ENCODE peak calls at places on chromosomes 12 and 14, in six cellular contexts. X is SK-N-MC, M is fibroblast of lung, B is MM.1S, G is HCT116, I is mammary epithelial cell. O is an unnamed sample.

GRCh38 chr14:71324767-71325272 is 417.6 kb downstream of the PCNX1 start:
- DNase-seq in X (peak; percentile 86), M (no peak), B (no peak), G (no peak), I (peak; percentile 24), O (peak; percentile 66)

GRCh38 chr14:71240866-71241520 is 333.7 kb downstream of the PCNX1 start:
- DNase-seq in X (no peak), M (no peak), B (no peak), G (no peak), I (peak; percentile 51), O (no peak)

GRCh38 chr14:95832012-95832411 is 44.6 kb upstream of the TUNAR start:
- DNase-seq in X (no peak), M (no peak), B (no peak), G (no peak), I (no peak), O (peak; percentile 33)

GRCh38 chr14:41830679-41831078 is 224.0 kb downstream of the LRFN5 start:
- DNase-seq in X (no peak), M (peak; percentile 96), B (no peak), G (no peak), I (peak; percentile 60), O (peak; percentile 30)

GRCh38 chr12:65779091-65779642 is 45.1 kb upstream of the HMGA2 start:
- DNase-seq in X (no peak), M (peak; percentile 43), B (no peak), G (peak; percentile 54), I (peak; percentile 45), O (peak; percentile 88)

GRCh38 chr14:54806616-54807015 is 96.0 kb downstream of the GCH1 start:
- DNase-seq in X (no peak), M (no peak), B (no peak), G (no peak), I (no peak), O (no peak)

GRCh38 chr14:65054471-65055085 is 47.7 kb downstream of the MAX start:
- DNase-seq in X (no peak), M (no peak), B (no peak), G (no peak), I (no peak), O (peak; percentile 34)

GRCh38 chr14:54229136-54229535 is 167.7 kb upstream of the CDKN3 start:
- DNase-seq in X (no peak), M (peak; percentile 20), B (no peak), G (no peak), I (no peak), O (no peak)

GRCh38 chr12:104957388-104958008 is 592 bp downstream of the SLC41A2 start:
- DNase-seq in X (no peak), M (no peak), B (peak; percentile 39), G (no peak), I (no peak), O (peak; percentile 63)

GRCh38 chr12:130664252-130664651 is 51.8 kb downstream of the RIMBP2 start:
- DNase-seq in X (no peak), M (no peak), B (no peak), G (no peak), I (no peak), O (no peak)

GRCh38 chr12:111443586-111443985 is 37.9 kb downstream of the SH2B3 start:
- DNase-seq in X (no peak), M (no peak), B (no peak), G (no peak), I (peak; percentile 78), O (no peak)

GRCh38 chr12:45379261-45379660 is 163.4 kb downstream of the ANO6 start:
- DNase-seq in X (no peak), M (peak; percentile 61), B (no peak), G (peak; percentile 3), I (peak; percentile 68), O (no peak)

GRCh38 chr12:45216297-45216982 is 545 bp downstream of the ANO6 start:
- DNase-seq in X (no peak), M (peak; percentile 48), B (peak; percentile 51), G (no peak), I (peak; percentile 56), O (peak; percentile 84)

GRCh38 chr14:53209370-53209769 is 56.2 kb upstream of the DDHD1 start:
- DNase-seq in X (no peak), M (peak; percentile 78), B (no peak), G (no peak), I (no peak), O (no peak)

GRCh38 chr12:45324391-45324790 is 108.5 kb downstream of the ANO6 start:
- DNase-seq in X (no peak), M (no peak), B (no peak), G (no peak), I (no peak), O (no peak)

GRCh38 chr12:126480396-126480795 is 1415.2 kb downstream of the AACS start:
- DNase-seq in X (no peak), M (no peak), B (no peak), G (no peak), I (no peak), O (peak; percentile 53)

GRCh38 chr12:108120863-108121165 is 8.3 kb upstream of the WSCD2 start:
- DNase-seq in X (no peak), M (no peak), B (no peak), G (no peak), I (no peak), O (no peak)

GRCh38 chr14:36052063-36052462 is 124.5 kb downstream of the PTCSC3 start:
- DNase-seq in X (no peak), M (no peak), B (no peak), G (no peak), I (no peak), O (no peak)

GRCh38 chr14:93787465-93788306 is 599 bp downstream of the PRIMA1 start:
- DNase-seq in X (no peak), M (no peak), B (no peak), G (no peak), I (no peak), O (peak; percentile 83)
- TF ChIP-seq EZH2 in X (no peak), M (no peak), B (no peak), G (no peak), I (no peak), O (peak; percentile 40)

GRCh38 chr12:54015210-54015931 is 6.6 kb downstream of the HOXC8 start:
- DNase-seq in X (no peak), M (no peak), B (no peak), G (no peak), I (no peak), O (no peak)

GRCh38 chr12:54016478-54016964 is 7.7 kb downstream of the HOXC8 start:
- DNase-seq in X (no peak), M (peak; percentile 23), B (no peak), G (no peak), I (peak; percentile 74), O (no peak)

GRCh38 chr12:54016051-54016450 is 7.3 kb downstream of the HOXC8 start:
- DNase-seq in X (no peak), M (no peak), B (no peak), G (no peak), I (no peak), O (no peak)

GRCh38 chr12:54012631-54013398 is 4.0 kb downstream of the HOXC8 start:
- DNase-seq in X (no peak), M (no peak), B (no peak), G (no peak), I (no peak), O (no peak)

DNA sequence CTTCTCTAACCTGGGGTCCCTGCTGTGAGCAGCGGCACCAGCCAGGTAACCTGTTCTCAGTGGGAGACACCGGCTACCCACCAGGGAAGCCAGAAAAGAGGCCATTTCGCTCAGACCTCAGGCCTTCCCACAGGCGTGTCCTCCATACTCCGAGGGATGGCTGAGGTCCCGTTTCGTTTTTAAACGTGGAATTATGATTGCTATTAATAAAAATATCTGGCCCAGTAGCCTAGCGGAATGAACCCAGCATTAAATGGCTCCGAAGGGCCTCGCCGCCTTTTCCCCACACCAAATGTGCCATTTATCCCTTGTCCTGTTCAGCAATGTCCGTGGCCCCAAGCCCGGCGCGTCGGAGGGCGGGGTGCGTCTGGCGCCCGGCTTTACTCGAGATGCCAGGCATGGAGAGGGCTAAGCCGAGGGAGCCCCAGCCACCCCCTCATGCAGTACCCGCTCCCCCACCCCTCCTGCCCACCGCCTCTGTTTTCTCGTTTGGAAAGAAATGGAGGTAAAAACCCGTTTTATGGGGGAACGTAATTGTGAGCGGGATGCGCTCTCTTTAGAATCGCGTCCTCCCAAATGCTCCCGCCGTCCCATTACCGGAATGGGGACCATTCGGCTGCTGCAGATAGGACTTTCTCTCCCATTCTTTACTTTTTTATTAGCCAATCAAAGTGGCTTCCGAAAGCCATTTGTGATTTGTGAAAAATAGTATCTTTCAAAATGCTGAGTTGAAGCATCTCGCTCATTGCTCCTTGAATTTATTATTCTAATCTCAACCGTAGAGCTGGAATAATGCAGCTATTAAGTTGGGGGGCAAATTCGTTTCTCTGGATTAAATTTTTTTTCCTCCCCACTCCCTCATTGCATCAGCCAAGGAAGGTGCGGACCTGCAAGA is 5.8 kb downstream of the HOXC8 start:
- DNase-seq in X (no peak), M (no peak), B (no peak), G (no peak), I (no peak), O (no peak)
- TF ChIP-seq EZH2 in X (no peak), M (peak; percentile 68), B (no peak), G (no peak), I (no peak), O (peak; percentile 90)

DNA sequence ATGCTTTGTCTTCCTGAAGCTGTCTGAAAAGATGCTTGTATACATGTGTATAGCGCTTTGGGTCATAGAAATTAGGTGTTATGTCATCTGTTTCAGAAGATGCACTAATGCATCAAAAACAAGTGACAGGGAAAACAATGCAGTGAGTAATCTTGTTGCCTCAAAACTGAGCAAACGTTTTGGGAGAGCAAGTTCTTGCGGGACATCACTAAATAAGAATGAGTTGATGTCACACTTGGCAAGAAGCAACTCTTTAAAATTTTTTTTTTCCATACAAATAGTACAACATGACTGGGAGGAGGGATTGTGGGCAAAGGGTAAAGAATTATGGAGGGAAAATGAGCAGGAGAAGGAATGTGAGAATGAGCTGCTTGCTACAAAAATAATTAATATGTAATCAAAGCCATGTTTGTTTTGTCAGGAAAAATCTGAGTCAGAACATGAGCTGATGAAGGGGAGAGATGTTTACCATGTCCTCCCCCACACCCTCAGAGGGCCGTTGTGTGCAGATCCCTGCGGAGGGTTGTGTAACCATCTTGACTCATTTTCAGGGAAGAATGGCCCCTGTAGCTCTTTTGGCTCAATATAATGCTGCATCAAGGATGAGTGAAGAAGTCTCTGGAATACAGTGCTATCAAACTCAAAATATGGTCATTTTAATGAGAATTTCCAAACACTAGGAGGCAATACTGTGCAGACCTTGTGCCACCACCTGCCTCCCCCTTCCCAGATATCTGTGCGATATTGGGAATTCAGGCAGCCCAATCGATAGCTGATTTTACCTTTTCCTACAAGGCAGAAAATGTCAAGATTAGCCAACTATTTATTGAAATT is 41.4 kb downstream of the BORCS5 start:
- DNase-seq in X (no peak), M (peak; percentile 98), B (no peak), G (no peak), I (peak; percentile 90), O (no peak)
- TF ChIP-seq EZH2 in X (no peak), M (no peak), B (no peak), G (no peak), I (no peak), O (no peak)

GRCh38 chr12:28129031-28129430 is 61.2 kb upstream of the CCDC91 start:
- DNase-seq in X (no peak), M (no peak), B (no peak), G (no peak), I (no peak), O (no peak)

GRCh38 chr12:28130234-28130624 is 60.0 kb upstream of the CCDC91 start:
- DNase-seq in X (no peak), M (no peak), B (no peak), G (no peak), I (no peak), O (no peak)

GRCh38 chr12:28135801-28136439 is 54.3 kb upstream of the CCDC91 start:
- DNase-seq in X (no peak), M (no peak), B (no peak), G (no peak), I (no peak), O (no peak)

GRCh38 chr12:28130625-28131598 is 59.3 kb upstream of the CCDC91 start:
- DNase-seq in X (no peak), M (peak; percentile 95), B (no peak), G (no peak), I (peak; percentile 99), O (no peak)

GRCh38 chr12:28132398-28132797 is 57.9 kb upstream of the CCDC91 start:
- DNase-seq in X (no peak), M (no peak), B (no peak), G (no peak), I (no peak), O (no peak)
- TF ChIP-seq EZH2 in X (no peak), M (no peak), B (no peak), G (no peak), I (no peak), O (no peak)

O was measured in GM23338.